ENCODE peak calls at places on chromosome 4, in four cellular contexts. X is lower leg skin, N is GM10248, A is bronchial epithelial cell. E is an unnamed sample.
A peak's percentile ranks its signal among the peaks of the same experiment; 100 is the strongest.

GRCh38 chr4:6308890-6309643 is 39.4 kb downstream of the WFS1 start:
- DNase-seq in X (no peak), N (no peak), A (no peak), E (peak; percentile 34)

GRCh38 chr4:3792813-3793212 is 26.6 kb downstream of the ADRA2C start:
- DNase-seq in X (no peak), N (no peak), A (no peak), E (peak; percentile 15)

GRCh38 chr4:65386927-65387326 is 283.4 kb downstream of the EPHA5 start:
- DNase-seq in X (no peak), N (no peak), A (no peak), E (no peak)

GRCh38 chr4:128862608-128863313 is 53.3 kb downstream of the JADE1 start:
- DNase-seq in X (no peak), N (peak; percentile 60), A (peak; percentile 11), E (peak; percentile 61)

GRCh38 chr4:126799971-126800722 is 832.6 kb upstream of the INTU start:
- DNase-seq in X (no peak), N (no peak), A (peak; percentile 26), E (no peak)

GRCh38 chr4:154349829-154350228 is 141.8 kb downstream of the DCHS2 start:
- DNase-seq in X (no peak), N (no peak), A (peak; percentile 37), E (no peak)

GRCh38 chr4:47729086-47729763 is 108.6 kb downstream of the CORIN start:
- DNase-seq in X (no peak), N (no peak), A (no peak), E (no peak)

GRCh38 chr4:115780835-115781234 is 667.4 kb upstream of the NDST4 start:
- DNase-seq in X (no peak), N (no peak), A (no peak), E (no peak)

GRCh38 chr4:184950926-184951325 is 67.4 kb upstream of the HELT start:
- DNase-seq in X (no peak), N (no peak), A (no peak), E (no peak)

GRCh38 chr4:81405900-81406401 is 65.8 kb downstream of the RASGEF1B start:
- DNase-seq in X (no peak), N (peak; percentile 62), A (peak; percentile 67), E (peak; percentile 37)
- TF ChIP-seq CTCF in X (no peak), N (peak; percentile 75), A (peak; percentile 31), E (peak; percentile 98)

GRCh38 chr4:168549145-168549544 is 52.3 kb downstream of the PALLD start:
- DNase-seq in X (no peak), N (no peak), A (no peak), E (no peak)

GRCh38 chr4:168551211-168551610 is 54.4 kb downstream of the PALLD start:
- DNase-seq in X (no peak), N (no peak), A (peak; percentile 70), E (no peak)

GRCh38 chr4:168550071-168550766 is 53.4 kb downstream of the PALLD start:
- DNase-seq in X (no peak), N (no peak), A (no peak), E (no peak)

GRCh38 chr4:168553714-168554370 is 57.0 kb downstream of the PALLD start:
- DNase-seq in X (no peak), N (no peak), A (no peak), E (no peak)

DNA sequence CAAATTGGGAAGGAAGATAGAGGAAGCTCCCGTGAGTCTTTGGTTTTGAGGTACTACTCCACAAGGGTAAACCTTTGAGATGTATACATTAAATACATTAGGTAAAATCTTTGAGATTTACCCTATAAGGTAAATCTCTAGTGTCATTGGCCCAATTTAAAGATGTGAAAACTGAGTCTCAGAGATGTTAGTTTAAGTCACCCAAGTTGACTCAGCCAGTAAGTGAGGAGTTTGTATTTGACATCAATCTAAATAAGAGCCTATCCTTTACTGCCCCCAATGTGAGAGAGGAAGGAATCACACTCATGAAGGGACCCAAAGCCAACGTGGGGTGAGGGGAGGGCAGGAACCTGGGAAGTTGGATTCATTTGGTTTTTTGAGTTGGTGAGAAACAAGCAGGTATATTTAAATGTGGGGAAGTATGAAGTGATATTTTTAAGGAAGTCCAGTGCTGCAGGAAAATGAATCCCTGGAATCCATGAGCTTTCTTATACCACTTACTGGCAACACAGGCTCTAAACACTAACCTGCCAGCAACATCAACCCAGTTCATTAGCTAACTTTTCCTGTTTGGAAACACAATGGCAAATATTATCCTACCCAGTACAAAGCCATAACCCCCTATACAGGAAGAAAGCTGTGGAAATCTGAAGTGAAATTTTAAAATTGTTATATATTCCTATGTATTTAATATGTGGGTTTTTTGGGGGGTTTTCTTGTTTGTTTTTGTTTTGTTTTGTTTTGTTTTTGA is 55.3 kb downstream of the PALLD start:
- DNase-seq in X (no peak), N (no peak), A (no peak), E (peak; percentile 7)
- TF ChIP-seq CTCF in X (no peak), N (no peak), A (no peak), E (peak; percentile 17)

GRCh38 chr4:26589699-26590098 is 5.8 kb downstream of the TBC1D19 start:
- DNase-seq in X (no peak), N (no peak), A (no peak), E (no peak)
- TF ChIP-seq CTCF in X (no peak), N (no peak), A (no peak), E (no peak)

GRCh38 chr4:157300678-157301077 is 80.2 kb downstream of the GRIA2 start:
- DNase-seq in X (no peak), N (no peak), A (no peak), E (no peak)
- TF ChIP-seq CTCF in X (no peak), N (no peak), A (no peak), E (no peak)

GRCh38 chr4:163108614-163109013 is 58.1 kb downstream of the NAF1 start:
- DNase-seq in X (no peak), N (no peak), A (no peak), E (no peak)

GRCh38 chr4:163113921-163114703 is 52.6 kb downstream of the NAF1 start:
- DNase-seq in X (no peak), N (no peak), A (no peak), E (no peak)

GRCh38 chr4:163110442-163110841 is 56.2 kb downstream of the NAF1 start:
- DNase-seq in X (no peak), N (no peak), A (no peak), E (no peak)

GRCh38 chr4:163109967-163110366 is 56.7 kb downstream of the NAF1 start:
- DNase-seq in X (no peak), N (no peak), A (no peak), E (no peak)

DNA sequence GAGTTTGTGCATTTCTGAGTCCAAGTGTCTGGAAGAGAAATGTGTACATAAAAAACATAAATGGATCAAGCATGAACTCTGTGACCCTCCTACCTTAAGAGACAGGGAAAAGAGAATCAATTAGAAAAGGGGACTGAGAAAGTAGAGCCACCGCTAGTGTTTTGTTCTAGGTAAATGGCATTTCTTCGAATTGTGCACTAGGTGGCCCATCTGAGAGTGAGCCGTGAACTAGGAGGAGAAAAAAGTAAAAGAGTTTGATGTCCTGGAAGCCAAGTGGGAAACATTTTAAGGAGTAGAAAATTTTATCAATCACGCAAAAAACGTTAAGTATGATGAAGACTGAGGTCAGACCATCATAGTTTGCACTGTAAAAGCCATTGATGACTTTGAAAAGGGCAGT is 55.1 kb downstream of the NAF1 start:
- DNase-seq in X (no peak), N (no peak), A (peak; percentile 6), E (no peak)
- TF ChIP-seq CTCF in X (no peak), N (no peak), A (peak; percentile 13), E (no peak)

GRCh38 chr4:24089831-24090531 is 200.1 kb upstream of the PPARGC1A start:
- DNase-seq in X (no peak), N (no peak), A (peak; percentile 63), E (no peak)
- TF ChIP-seq CTCF in X (no peak), N (no peak), A (no peak), E (no peak)

GRCh38 chr4:163988921-163989320 is 494.4 kb downstream of the TMA16 start:
- DNase-seq in X (no peak), N (no peak), A (no peak), E (no peak)
- TF ChIP-seq CTCF in X (no peak), N (no peak), A (no peak), E (no peak)